ENCODE peak calls at places on chromosomes 13 and 19, in seven cellular contexts. U is fibroblast of pulmonary artery; I is GDM1; D is stimulated activated CD4-positive, alpha-beta T cell treated with anti-CD3 and anti-CD28 coated beads, Interleukin-15, amount 100 ng/mL, for 24 hours; B is pulmonary artery endothelial cell; A is AG08396; T is cardiac fibroblast. C is an unnamed sample.

GRCh38 chr19:14632286-14632685 is 42.4 kb downstream of the ADGRE3 start:
- DNase-seq in U (peak), I (no peak), D (peak), B (no peak), A (peak), T (peak), C (peak)

GRCh38 chr19:1395194-1396018 is 5.9 kb downstream of the GAMT start:
- DNase-seq in U (no peak), I (no peak), D (no peak), B (no peak), A (no peak), T (no peak), C (no peak)

GRCh38 chr19:20165971-20166592 is 932 bp upstream of the ZNF486 start:
- DNase-seq in U (no peak), I (no peak), D (no peak), B (no peak), A (no peak), T (no peak), C (no peak)

GRCh38 chr19:29873024-29873800 is 61.4 kb downstream of the CCNE1 start:
- DNase-seq in U (peak), I (peak), D (peak), B (no peak), A (peak), T (peak), C (no peak)

GRCh38 chr13:82614086-82614485 is 1268.2 kb downstream of the SLITRK1 start:
- DNase-seq in U (no peak), I (no peak), D (no peak), B (no peak), A (no peak), T (no peak), C (no peak)

GRCh38 chr13:30058429-30058828 is 208.0 kb upstream of the UBL3 start:
- DNase-seq in U (no peak), I (no peak), D (no peak), B (no peak), A (no peak), T (no peak), C (no peak)

GRCh38 chr13:85367887-85368286 is 431.3 kb downstream of the SLITRK6 start:
- DNase-seq in U (peak), I (no peak), D (no peak), B (no peak), A (no peak), T (peak), C (no peak)

GRCh38 chr19:12783849-12784393 is 7.4 kb upstream of the JUNB start:
- DNase-seq in U (no peak), I (no peak), D (peak), B (no peak), A (no peak), T (no peak), C (no peak)

GRCh38 chr13:74111901-74112824 is 22.0 kb downstream of the KLF12 start:
- DNase-seq in U (no peak), I (no peak), D (no peak), B (no peak), A (no peak), T (no peak), C (no peak)

GRCh38 chr13:50222569-50223332 is 207.5 kb downstream of the KCNRG start:
- DNase-seq in U (peak), I (no peak), D (peak), B (no peak), A (peak), T (peak), C (no peak)

GRCh38 chr19:9054768-9055167 is 32.1 kb upstream of the OR1M1 start:
- DNase-seq in U (no peak), I (no peak), D (no peak), B (no peak), A (no peak), T (no peak), C (no peak)